ENCODE peak calls at places on chromosomes 16 and 17, in ten cellular contexts. One of them, this sample, is unnamed. For H3K9me2, the result is how much of the 10 kb centered on the place peaks cover.

GRCh38 chr16:10339777-10340752 is 45.8 kb upstream of the ATF7IP2 start:
- DNase-seq in OCI-LY7: peak
- DNase-seq in PC-9: no peak
- DNase-seq in GM23248: no peak
- DNase-seq in MM.1S: no peak
- DNase-seq in hepatocyte: no peak
- DNase-seq in PC-3: no peak
- DNase-seq in GM23338: no peak
- DNase-seq in HCT116: no peak
- DNase-seq in SK-N-SH: no peak
- DNase-seq in this sample: peak

GRCh38 chr17:49399995-49400394 is 14.7 kb downstream of the PHB1 start:
- DNase-seq in SK-N-SH: no peak
- DNase-seq in MM.1S: no peak
- DNase-seq in OCI-LY7: no peak
- DNase-seq in PC-3: no peak
- DNase-seq in GM23248: no peak
- DNase-seq in hepatocyte: no peak
- DNase-seq in HCT116: no peak
- DNase-seq in PC-9: no peak
- DNase-seq in GM23338: no peak
- DNase-seq in this sample: no peak

GRCh38 chr17:41054025-41054424 is 1.0 kb downstream of the KRTAP2-2 start:
- DNase-seq in HCT116: no peak
- DNase-seq in PC-9: no peak
- DNase-seq in PC-3: no peak
- DNase-seq in hepatocyte: no peak
- DNase-seq in GM23248: no peak
- DNase-seq in SK-N-SH: no peak
- DNase-seq in MM.1S: no peak
- DNase-seq in OCI-LY7: no peak
- DNase-seq in GM23338: no peak
- DNase-seq in this sample: peak

GRCh38 chr16:24318670-24319069 is 62.5 kb downstream of the CACNG3 start:
- DNase-seq in HCT116: no peak
- DNase-seq in GM23338: peak
- DNase-seq in PC-9: no peak
- DNase-seq in hepatocyte: no peak
- DNase-seq in MM.1S: no peak
- DNase-seq in GM23248: no peak
- DNase-seq in OCI-LY7: no peak
- DNase-seq in SK-N-SH: no peak
- DNase-seq in PC-3: no peak
- DNase-seq in this sample: peak

GRCh38 chr17:55437165-55437605 is 15.6 kb upstream of the MMD start:
- DNase-seq in PC-3: no peak
- DNase-seq in HCT116: no peak
- DNase-seq in GM23338: no peak
- DNase-seq in PC-9: no peak
- DNase-seq in OCI-LY7: peak
- DNase-seq in MM.1S: peak
- DNase-seq in GM23248: no peak
- DNase-seq in SK-N-SH: no peak
- DNase-seq in hepatocyte: no peak
- DNase-seq in this sample: peak

GRCh38 chr17:40577611-40578065 is 12.4 kb upstream of the CCR7 start:
- DNase-seq in SK-N-SH: no peak
- DNase-seq in OCI-LY7: no peak
- DNase-seq in PC-9: no peak
- DNase-seq in PC-3: no peak
- DNase-seq in MM.1S: peak
- DNase-seq in hepatocyte: no peak
- DNase-seq in HCT116: no peak
- DNase-seq in GM23248: no peak
- DNase-seq in GM23338: no peak
- DNase-seq in this sample: no peak

GRCh38 chr17:67633751-67634191 is 84.0 kb upstream of the NOL11 start:
- DNase-seq in SK-N-SH: no peak
- DNase-seq in HCT116: no peak
- DNase-seq in hepatocyte: no peak
- DNase-seq in OCI-LY7: no peak
- DNase-seq in GM23338: no peak
- DNase-seq in PC-9: no peak
- DNase-seq in MM.1S: no peak
- DNase-seq in GM23248: no peak
- DNase-seq in PC-3: no peak
- DNase-seq in this sample: no peak

GRCh38 chr17:80065478-80066170 is 29.2 kb downstream of the CCDC40 start:
- DNase-seq in SK-N-SH: no peak
- DNase-seq in OCI-LY7: no peak
- DNase-seq in MM.1S: no peak
- DNase-seq in hepatocyte: no peak
- DNase-seq in HCT116: no peak
- DNase-seq in PC-9: no peak
- DNase-seq in PC-3: no peak
- DNase-seq in GM23338: peak
- DNase-seq in GM23248: no peak
- DNase-seq in this sample: no peak

GRCh38 chr16:22357635-22357971 is 16.8 kb downstream of the CDR2 start:
- DNase-seq in PC-9: no peak
- DNase-seq in hepatocyte: no peak
- DNase-seq in HCT116: no peak
- DNase-seq in SK-N-SH: no peak
- DNase-seq in GM23248: no peak
- DNase-seq in OCI-LY7: peak
- DNase-seq in PC-3: no peak
- DNase-seq in GM23338: no peak
- DNase-seq in MM.1S: peak
- DNase-seq in this sample: no peak

GRCh38 chr17:70031341-70031740 is 43.7 kb upstream of the KCNJ16 start:
- DNase-seq in GM23338: no peak
- DNase-seq in PC-9: no peak
- DNase-seq in SK-N-SH: no peak
- DNase-seq in MM.1S: no peak
- DNase-seq in HCT116: no peak
- DNase-seq in hepatocyte: no peak
- DNase-seq in OCI-LY7: no peak
- DNase-seq in PC-3: no peak
- DNase-seq in GM23248: no peak
- DNase-seq in this sample: no peak
- H3K9me2 ChIP-seq in GM23338: under half
- H3K9me2 ChIP-seq in PC-9: under half
- H3K9me2 ChIP-seq in SK-N-SH: under half
- H3K9me2 ChIP-seq in MM.1S: under half
- H3K9me2 ChIP-seq in HCT116: under half
- H3K9me2 ChIP-seq in hepatocyte: under half
- H3K9me2 ChIP-seq in OCI-LY7: under half
- H3K9me2 ChIP-seq in PC-3: under half
- H3K9me2 ChIP-seq in GM23248: under half
- H3K9me2 ChIP-seq in this sample: under half

GRCh38 chr17:16061631-16062030 is 62.0 kb downstream of the TTC19 start:
- DNase-seq in hepatocyte: no peak
- DNase-seq in GM23248: no peak
- DNase-seq in HCT116: no peak
- DNase-seq in MM.1S: no peak
- DNase-seq in PC-9: no peak
- DNase-seq in OCI-LY7: no peak
- DNase-seq in SK-N-SH: no peak
- DNase-seq in GM23338: no peak
- DNase-seq in PC-3: no peak
- DNase-seq in this sample: no peak
- H3K9me2 ChIP-seq in hepatocyte: under half
- H3K9me2 ChIP-seq in GM23248: under half
- H3K9me2 ChIP-seq in HCT116: under half
- H3K9me2 ChIP-seq in MM.1S: under half
- H3K9me2 ChIP-seq in PC-9: under half
- H3K9me2 ChIP-seq in OCI-LY7: under half
- H3K9me2 ChIP-seq in SK-N-SH: under half
- H3K9me2 ChIP-seq in GM23338: under half
- H3K9me2 ChIP-seq in PC-3: under half
- H3K9me2 ChIP-seq in this sample: under half

GRCh38 chr17:52147431-52147830 is 11.1 kb downstream of the CA10 start:
- DNase-seq in SK-N-SH: no peak
- DNase-seq in PC-3: peak
- DNase-seq in MM.1S: peak
- DNase-seq in PC-9: no peak
- DNase-seq in GM23248: no peak
- DNase-seq in OCI-LY7: no peak
- DNase-seq in GM23338: no peak
- DNase-seq in HCT116: no peak
- DNase-seq in hepatocyte: no peak
- DNase-seq in this sample: no peak

GRCh38 chr17:52147872-52148271 is 10.6 kb downstream of the CA10 start:
- DNase-seq in PC-3: peak
- DNase-seq in GM23248: no peak
- DNase-seq in hepatocyte: no peak
- DNase-seq in HCT116: no peak
- DNase-seq in OCI-LY7: no peak
- DNase-seq in PC-9: no peak
- DNase-seq in SK-N-SH: no peak
- DNase-seq in GM23338: no peak
- DNase-seq in MM.1S: peak
- DNase-seq in this sample: no peak

GRCh38 chr17:52145496-52145895 is 13.0 kb downstream of the CA10 start:
- DNase-seq in GM23248: no peak
- DNase-seq in PC-9: no peak
- DNase-seq in hepatocyte: no peak
- DNase-seq in SK-N-SH: no peak
- DNase-seq in OCI-LY7: no peak
- DNase-seq in PC-3: peak
- DNase-seq in MM.1S: peak
- DNase-seq in HCT116: no peak
- DNase-seq in GM23338: peak
- DNase-seq in this sample: no peak

GRCh38 chr17:52140601-52141000 is 17.9 kb downstream of the CA10 start:
- DNase-seq in OCI-LY7: no peak
- DNase-seq in SK-N-SH: no peak
- DNase-seq in PC-3: no peak
- DNase-seq in HCT116: no peak
- DNase-seq in PC-9: no peak
- DNase-seq in GM23338: no peak
- DNase-seq in hepatocyte: no peak
- DNase-seq in GM23248: no peak
- DNase-seq in MM.1S: no peak
- DNase-seq in this sample: no peak

GRCh38 chr17:52143536-52143935 is 15.0 kb downstream of the CA10 start:
- DNase-seq in GM23248: no peak
- DNase-seq in PC-9: no peak
- DNase-seq in hepatocyte: no peak
- DNase-seq in SK-N-SH: no peak
- DNase-seq in HCT116: no peak
- DNase-seq in PC-3: no peak
- DNase-seq in MM.1S: no peak
- DNase-seq in OCI-LY7: no peak
- DNase-seq in GM23338: peak
- DNase-seq in this sample: no peak
- H3K9me2 ChIP-seq in GM23248: under half
- H3K9me2 ChIP-seq in PC-9: under half
- H3K9me2 ChIP-seq in hepatocyte: under half
- H3K9me2 ChIP-seq in SK-N-SH: under half
- H3K9me2 ChIP-seq in HCT116: under half
- H3K9me2 ChIP-seq in PC-3: under half
- H3K9me2 ChIP-seq in MM.1S: under half
- H3K9me2 ChIP-seq in OCI-LY7: under half
- H3K9me2 ChIP-seq in GM23338: under half
- H3K9me2 ChIP-seq in this sample: under half

GRCh38 chr17:63139356-63139755 is 173.3 kb downstream of the TANC2 start:
- DNase-seq in OCI-LY7: no peak
- DNase-seq in PC-3: no peak
- DNase-seq in HCT116: no peak
- DNase-seq in SK-N-SH: no peak
- DNase-seq in PC-9: no peak
- DNase-seq in GM23338: no peak
- DNase-seq in MM.1S: no peak
- DNase-seq in hepatocyte: no peak
- DNase-seq in GM23248: no peak
- DNase-seq in this sample: no peak

GRCh38 chr17:63138713-63139112 is 172.7 kb downstream of the TANC2 start:
- DNase-seq in OCI-LY7: no peak
- DNase-seq in MM.1S: no peak
- DNase-seq in hepatocyte: no peak
- DNase-seq in GM23248: peak
- DNase-seq in GM23338: no peak
- DNase-seq in PC-3: no peak
- DNase-seq in HCT116: no peak
- DNase-seq in SK-N-SH: no peak
- DNase-seq in PC-9: no peak
- DNase-seq in this sample: no peak

GRCh38 chr17:63137163-63137562 is 171.1 kb downstream of the TANC2 start:
- DNase-seq in OCI-LY7: no peak
- DNase-seq in hepatocyte: no peak
- DNase-seq in GM23248: no peak
- DNase-seq in PC-9: no peak
- DNase-seq in PC-3: no peak
- DNase-seq in HCT116: no peak
- DNase-seq in SK-N-SH: no peak
- DNase-seq in MM.1S: no peak
- DNase-seq in GM23338: peak
- DNase-seq in this sample: no peak

GRCh38 chr17:63134867-63135266 is 168.8 kb downstream of the TANC2 start:
- DNase-seq in MM.1S: no peak
- DNase-seq in GM23338: no peak
- DNase-seq in PC-9: no peak
- DNase-seq in OCI-LY7: no peak
- DNase-seq in hepatocyte: no peak
- DNase-seq in PC-3: no peak
- DNase-seq in SK-N-SH: no peak
- DNase-seq in HCT116: no peak
- DNase-seq in GM23248: no peak
- DNase-seq in this sample: no peak

DNA sequence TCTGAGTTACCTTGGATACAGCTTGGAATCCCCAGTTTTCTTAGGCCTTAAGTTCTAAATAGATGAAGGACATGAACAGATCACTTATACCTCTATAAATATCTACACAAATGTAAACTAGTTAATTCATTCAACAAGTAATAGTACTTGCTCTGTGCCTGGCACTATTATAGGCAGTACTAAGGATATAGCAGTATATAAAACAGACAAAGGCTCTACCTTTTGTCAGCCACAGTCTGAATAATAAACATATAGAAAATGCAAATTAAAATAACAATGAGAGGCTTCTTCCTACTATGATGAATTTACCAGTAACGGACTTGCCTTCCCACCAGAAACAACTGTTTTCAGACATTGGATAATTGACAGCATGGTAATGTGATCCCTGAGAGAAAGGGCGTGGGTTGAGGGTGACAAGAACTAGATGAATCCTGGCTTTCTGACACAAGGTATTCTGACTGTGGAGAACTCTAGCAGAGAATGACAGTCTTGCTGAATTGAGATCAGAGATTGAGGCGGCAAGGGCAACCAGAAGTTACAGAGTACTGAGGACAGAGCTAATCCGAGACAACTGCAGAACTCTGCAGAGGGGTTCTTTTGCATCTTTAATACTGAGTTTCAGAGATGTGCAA is 170.5 kb downstream of the TANC2 start:
- DNase-seq in HCT116: no peak
- DNase-seq in GM23248: no peak
- DNase-seq in MM.1S: no peak
- DNase-seq in GM23338: peak
- DNase-seq in SK-N-SH: no peak
- DNase-seq in PC-9: no peak
- DNase-seq in OCI-LY7: no peak
- DNase-seq in PC-3: no peak
- DNase-seq in hepatocyte: no peak
- DNase-seq in this sample: no peak
- H3K9me2 ChIP-seq in HCT116: under half
- H3K9me2 ChIP-seq in GM23248: under half
- H3K9me2 ChIP-seq in MM.1S: under half
- H3K9me2 ChIP-seq in GM23338: under half
- H3K9me2 ChIP-seq in SK-N-SH: under half
- H3K9me2 ChIP-seq in PC-9: under half
- H3K9me2 ChIP-seq in OCI-LY7: under half
- H3K9me2 ChIP-seq in PC-3: under half
- H3K9me2 ChIP-seq in hepatocyte: under half
- H3K9me2 ChIP-seq in this sample: under half

This sample was measured in Karpas-422.